ENCODE peak calls at places on chromosome 5, in ten cellular contexts. One of them, this sample, is unnamed.

GRCh38 chr5:115577329-115577728 is 24.9 kb downstream of the TICAM2 start:
- DNase-seq in upper lobe of right lung: no peak
- DNase-seq in AG10803: no peak
- DNase-seq in GM23338: no peak
- DNase-seq in fibroblast of the aortic adventitia: no peak
- DNase-seq in HCT116: no peak
- DNase-seq in brain microvascular endothelial cell: no peak
- DNase-seq in Panc1: no peak
- DNase-seq in kidney: no peak
- DNase-seq in HL-60: no peak
- DNase-seq in this sample: peak

GRCh38 chr5:101067415-101067814 is 164.3 kb upstream of the ST8SIA4 start:
- DNase-seq in HL-60: no peak
- DNase-seq in brain microvascular endothelial cell: no peak
- DNase-seq in HCT116: no peak
- DNase-seq in fibroblast of the aortic adventitia: no peak
- DNase-seq in GM23338: no peak
- DNase-seq in AG10803: no peak
- DNase-seq in upper lobe of right lung: no peak
- DNase-seq in kidney: no peak
- DNase-seq in Panc1: no peak
- DNase-seq in this sample: no peak

GRCh38 chr5:665956-666711 is 27.0 kb downstream of the TPPP start:
- DNase-seq in kidney: peak
- DNase-seq in HL-60: no peak
- DNase-seq in Panc1: no peak
- DNase-seq in brain microvascular endothelial cell: no peak
- DNase-seq in fibroblast of the aortic adventitia: no peak
- DNase-seq in AG10803: no peak
- DNase-seq in upper lobe of right lung: no peak
- DNase-seq in GM23338: no peak
- DNase-seq in HCT116: no peak
- DNase-seq in this sample: no peak

GRCh38 chr5:148910686-148911361 is 84.4 kb downstream of the ADRB2 start:
- DNase-seq in GM23338: no peak
- DNase-seq in HCT116: peak
- DNase-seq in fibroblast of the aortic adventitia: peak
- DNase-seq in upper lobe of right lung: peak
- DNase-seq in HL-60: no peak
- DNase-seq in kidney: peak
- DNase-seq in AG10803: peak
- DNase-seq in Panc1: no peak
- DNase-seq in brain microvascular endothelial cell: peak
- DNase-seq in this sample: peak

GRCh38 chr5:175892401-175892800 is 21.0 kb downstream of the CPLX2 start:
- DNase-seq in AG10803: no peak
- DNase-seq in brain microvascular endothelial cell: no peak
- DNase-seq in fibroblast of the aortic adventitia: no peak
- DNase-seq in GM23338: peak
- DNase-seq in upper lobe of right lung: no peak
- DNase-seq in Panc1: no peak
- DNase-seq in HL-60: no peak
- DNase-seq in kidney: no peak
- DNase-seq in HCT116: no peak
- DNase-seq in this sample: no peak

GRCh38 chr5:62742214-62742613 is 163.6 kb downstream of the LRRC70 start:
- DNase-seq in HL-60: no peak
- DNase-seq in kidney: no peak
- DNase-seq in HCT116: no peak
- DNase-seq in fibroblast of the aortic adventitia: no peak
- DNase-seq in Panc1: no peak
- DNase-seq in upper lobe of right lung: no peak
- DNase-seq in AG10803: no peak
- DNase-seq in GM23338: no peak
- DNase-seq in brain microvascular endothelial cell: no peak
- DNase-seq in this sample: no peak

GRCh38 chr5:9196403-9197224 is 349.3 kb downstream of the SEMA5A start:
- DNase-seq in GM23338: no peak
- DNase-seq in kidney: no peak
- DNase-seq in Panc1: no peak
- DNase-seq in upper lobe of right lung: no peak
- DNase-seq in fibroblast of the aortic adventitia: peak
- DNase-seq in HL-60: no peak
- DNase-seq in HCT116: no peak
- DNase-seq in AG10803: peak
- DNase-seq in brain microvascular endothelial cell: peak
- DNase-seq in this sample: peak

GRCh38 chr5:34716986-34717385 is 60.9 kb downstream of the RAI14 start:
- DNase-seq in fibroblast of the aortic adventitia: no peak
- DNase-seq in HCT116: no peak
- DNase-seq in AG10803: no peak
- DNase-seq in HL-60: no peak
- DNase-seq in brain microvascular endothelial cell: no peak
- DNase-seq in GM23338: no peak
- DNase-seq in upper lobe of right lung: no peak
- DNase-seq in kidney: no peak
- DNase-seq in Panc1: no peak
- DNase-seq in this sample: no peak

GRCh38 chr5:90844931-90845330 is 286.3 kb downstream of the ADGRV1 start:
- DNase-seq in upper lobe of right lung: no peak
- DNase-seq in Panc1: no peak
- DNase-seq in brain microvascular endothelial cell: no peak
- DNase-seq in HCT116: no peak
- DNase-seq in fibroblast of the aortic adventitia: no peak
- DNase-seq in HL-60: no peak
- DNase-seq in kidney: peak
- DNase-seq in AG10803: no peak
- DNase-seq in GM23338: no peak
- DNase-seq in this sample: no peak

GRCh38 chr5:112917453-112918005 is 4.5 kb downstream of the REEP5 start:
- DNase-seq in AG10803: peak
- DNase-seq in GM23338: peak
- DNase-seq in HCT116: no peak
- DNase-seq in fibroblast of the aortic adventitia: no peak
- DNase-seq in Panc1: no peak
- DNase-seq in HL-60: no peak
- DNase-seq in kidney: no peak
- DNase-seq in upper lobe of right lung: no peak
- DNase-seq in brain microvascular endothelial cell: no peak
- DNase-seq in this sample: peak

GRCh38 chr5:113652161-113652560 is 138.7 kb downstream of the YTHDC2 start:
- DNase-seq in AG10803: no peak
- DNase-seq in HCT116: no peak
- DNase-seq in Panc1: no peak
- DNase-seq in GM23338: no peak
- DNase-seq in kidney: no peak
- DNase-seq in brain microvascular endothelial cell: no peak
- DNase-seq in HL-60: no peak
- DNase-seq in upper lobe of right lung: no peak
- DNase-seq in fibroblast of the aortic adventitia: no peak
- DNase-seq in this sample: no peak

GRCh38 chr5:137641148-137641547 is 94.7 kb downstream of the KLHL3 start:
- DNase-seq in fibroblast of the aortic adventitia: no peak
- DNase-seq in kidney: no peak
- DNase-seq in Panc1: no peak
- DNase-seq in brain microvascular endothelial cell: peak
- DNase-seq in upper lobe of right lung: no peak
- DNase-seq in HCT116: no peak
- DNase-seq in HL-60: no peak
- DNase-seq in GM23338: no peak
- DNase-seq in AG10803: peak
- DNase-seq in this sample: no peak

GRCh38 chr5:28397502-28397941 is 1359.1 kb upstream of the CDH9 start:
- DNase-seq in AG10803: no peak
- DNase-seq in upper lobe of right lung: no peak
- DNase-seq in fibroblast of the aortic adventitia: no peak
- DNase-seq in HL-60: no peak
- DNase-seq in kidney: no peak
- DNase-seq in brain microvascular endothelial cell: peak
- DNase-seq in GM23338: no peak
- DNase-seq in HCT116: no peak
- DNase-seq in Panc1: no peak
- DNase-seq in this sample: peak

GRCh38 chr5:64637144-64637543 is 53.2 kb upstream of the SHISAL2B start:
- DNase-seq in kidney: no peak
- DNase-seq in HCT116: no peak
- DNase-seq in AG10803: peak
- DNase-seq in Panc1: no peak
- DNase-seq in fibroblast of the aortic adventitia: no peak
- DNase-seq in brain microvascular endothelial cell: no peak
- DNase-seq in upper lobe of right lung: no peak
- DNase-seq in GM23338: no peak
- DNase-seq in HL-60: peak
- DNase-seq in this sample: no peak

GRCh38 chr5:64632251-64632650 is 58.1 kb upstream of the SHISAL2B start:
- DNase-seq in HCT116: no peak
- DNase-seq in Panc1: no peak
- DNase-seq in HL-60: no peak
- DNase-seq in brain microvascular endothelial cell: peak
- DNase-seq in AG10803: no peak
- DNase-seq in kidney: no peak
- DNase-seq in upper lobe of right lung: no peak
- DNase-seq in fibroblast of the aortic adventitia: no peak
- DNase-seq in GM23338: peak
- DNase-seq in this sample: peak

GRCh38 chr5:64635056-64635686 is 55.1 kb upstream of the SHISAL2B start:
- DNase-seq in GM23338: peak
- DNase-seq in kidney: no peak
- DNase-seq in Panc1: peak
- DNase-seq in AG10803: peak
- DNase-seq in fibroblast of the aortic adventitia: peak
- DNase-seq in upper lobe of right lung: no peak
- DNase-seq in HCT116: peak
- DNase-seq in HL-60: no peak
- DNase-seq in brain microvascular endothelial cell: no peak
- DNase-seq in this sample: peak

DNA sequence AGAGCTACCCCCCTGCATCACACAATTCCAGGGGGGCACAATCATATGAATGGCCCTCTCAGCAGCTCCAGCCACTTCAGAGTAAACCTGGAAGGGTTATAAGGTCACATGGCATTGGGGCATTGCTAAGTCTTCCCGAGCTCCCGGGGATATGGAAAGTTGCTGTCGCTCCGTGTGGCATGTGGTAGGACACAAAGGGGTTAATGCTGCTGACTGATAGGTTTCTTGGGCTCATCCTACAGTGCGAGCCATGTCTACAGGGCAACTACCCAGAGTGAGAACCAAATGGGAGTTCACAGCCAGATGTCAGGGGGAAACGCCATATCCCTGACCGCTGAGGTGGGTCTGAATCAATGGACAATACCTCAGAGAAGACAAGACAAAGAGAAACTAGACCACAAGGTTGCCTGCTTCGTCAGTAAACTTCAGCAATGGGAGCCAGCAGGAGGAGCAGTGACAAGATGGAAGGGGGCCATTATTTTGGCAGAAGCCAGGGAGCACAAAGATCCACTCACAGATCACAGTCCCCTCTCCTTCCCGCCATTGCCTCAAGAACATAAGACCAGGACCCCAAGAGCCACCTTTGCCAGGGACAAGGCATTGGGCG is 52.4 kb upstream of the SHISAL2B start:
- DNase-seq in HL-60: no peak
- DNase-seq in AG10803: no peak
- DNase-seq in upper lobe of right lung: no peak
- DNase-seq in Panc1: no peak
- DNase-seq in kidney: no peak
- DNase-seq in GM23338: peak
- DNase-seq in fibroblast of the aortic adventitia: no peak
- DNase-seq in HCT116: no peak
- DNase-seq in brain microvascular endothelial cell: no peak
- DNase-seq in this sample: no peak
- TF ChIP-seq CTCF in HL-60: no peak
- TF ChIP-seq CTCF in AG10803: peak
- TF ChIP-seq CTCF in upper lobe of right lung: no peak
- TF ChIP-seq CTCF in Panc1: no peak
- TF ChIP-seq CTCF in kidney: no peak
- TF ChIP-seq CTCF in GM23338: peak
- TF ChIP-seq CTCF in fibroblast of the aortic adventitia: no peak
- TF ChIP-seq CTCF in HCT116: no peak
- TF ChIP-seq CTCF in brain microvascular endothelial cell: peak
- TF ChIP-seq CTCF in this sample: peak

DNA sequence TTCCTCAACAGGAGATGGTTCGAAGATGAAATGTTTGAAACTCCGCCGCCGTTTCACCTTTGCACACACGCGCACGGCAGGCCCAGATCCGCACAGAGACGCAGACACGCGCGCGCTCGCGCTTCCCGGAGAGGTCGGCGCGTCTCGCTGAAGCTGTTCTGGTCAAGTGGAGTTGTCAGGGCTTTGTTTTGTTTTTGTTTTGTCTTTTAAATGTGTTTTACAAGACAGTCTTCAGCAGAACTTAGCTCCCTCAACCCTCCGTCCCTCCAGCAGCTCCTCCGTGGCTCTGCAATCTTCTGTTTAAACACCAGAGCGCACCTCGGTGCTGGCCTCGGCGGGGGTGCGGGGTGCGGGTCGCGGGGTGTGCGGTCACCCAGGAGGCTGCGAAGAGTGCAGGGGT is 5.3 kb upstream of the IRX2 start:
- DNase-seq in kidney: peak
- DNase-seq in brain microvascular endothelial cell: no peak
- DNase-seq in AG10803: peak
- DNase-seq in GM23338: peak
- DNase-seq in upper lobe of right lung: peak
- DNase-seq in fibroblast of the aortic adventitia: no peak
- DNase-seq in HCT116: no peak
- DNase-seq in HL-60: no peak
- DNase-seq in Panc1: no peak
- DNase-seq in this sample: no peak
- H3K4me3 ChIP-seq in kidney: peak
- H3K4me3 ChIP-seq in brain microvascular endothelial cell: peak
- H3K4me3 ChIP-seq in AG10803: peak
- H3K4me3 ChIP-seq in GM23338: peak
- H3K4me3 ChIP-seq in upper lobe of right lung: peak
- H3K4me3 ChIP-seq in fibroblast of the aortic adventitia: peak
- H3K4me3 ChIP-seq in HCT116: no peak
- H3K4me3 ChIP-seq in HL-60: no peak
- H3K4me3 ChIP-seq in Panc1: peak
- H3K4me3 ChIP-seq in this sample: peak

DNA sequence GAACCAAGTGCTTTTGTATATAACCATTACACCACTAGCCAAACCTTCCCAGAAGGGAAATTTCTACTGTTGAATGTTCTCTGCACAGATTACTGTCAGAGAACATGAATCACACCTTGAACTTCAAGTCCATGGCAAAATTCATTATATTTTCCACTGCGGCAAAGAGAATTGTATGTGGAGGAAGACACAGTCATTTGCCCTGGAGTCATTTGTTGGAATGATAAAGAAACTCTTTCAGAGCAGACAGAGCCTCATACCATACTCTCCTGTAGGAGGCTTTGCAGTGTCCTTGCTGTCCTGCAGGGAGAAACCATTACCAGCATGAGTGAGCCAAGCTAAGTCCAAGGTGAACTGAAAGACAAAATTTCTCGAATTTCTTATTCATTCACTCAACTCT is 369.0 kb downstream of the ARHGEF28 start:
- DNase-seq in kidney: no peak
- DNase-seq in GM23338: peak
- DNase-seq in Panc1: no peak
- DNase-seq in HCT116: no peak
- DNase-seq in fibroblast of the aortic adventitia: no peak
- DNase-seq in brain microvascular endothelial cell: no peak
- DNase-seq in AG10803: no peak
- DNase-seq in HL-60: no peak
- DNase-seq in upper lobe of right lung: no peak
- DNase-seq in this sample: no peak
- TF ChIP-seq CTCF in kidney: no peak
- TF ChIP-seq CTCF in GM23338: no peak
- TF ChIP-seq CTCF in Panc1: no peak
- TF ChIP-seq CTCF in HCT116: no peak
- TF ChIP-seq CTCF in fibroblast of the aortic adventitia: no peak
- TF ChIP-seq CTCF in brain microvascular endothelial cell: peak
- TF ChIP-seq CTCF in AG10803: no peak
- TF ChIP-seq CTCF in HL-60: no peak
- TF ChIP-seq CTCF in upper lobe of right lung: no peak
- TF ChIP-seq CTCF in this sample: no peak

GRCh38 chr5:159242656-159243055 is 20.4 kb upstream of the UBLCP1 start:
- DNase-seq in fibroblast of the aortic adventitia: no peak
- DNase-seq in kidney: no peak
- DNase-seq in GM23338: no peak
- DNase-seq in brain microvascular endothelial cell: no peak
- DNase-seq in upper lobe of right lung: no peak
- DNase-seq in AG10803: no peak
- DNase-seq in Panc1: no peak
- DNase-seq in HCT116: no peak
- DNase-seq in HL-60: no peak
- DNase-seq in this sample: no peak
- H3K4me3 ChIP-seq in fibroblast of the aortic adventitia: no peak
- H3K4me3 ChIP-seq in kidney: no peak
- H3K4me3 ChIP-seq in GM23338: no peak
- H3K4me3 ChIP-seq in brain microvascular endothelial cell: no peak
- H3K4me3 ChIP-seq in upper lobe of right lung: no peak
- H3K4me3 ChIP-seq in AG10803: no peak
- H3K4me3 ChIP-seq in Panc1: no peak
- H3K4me3 ChIP-seq in HCT116: no peak
- H3K4me3 ChIP-seq in HL-60: no peak
- H3K4me3 ChIP-seq in this sample: no peak